ENCODE peak calls at places on chromosome 14, in eight cellular contexts. Y is gastrocnemius medialis; R is NCI-H2029; I is HEK293T; C is stimulated activated CD4-positive, alpha-beta T cell treated with anti-CD3 and anti-CD28 coated beads, Interleukin-4, amount 100 ng/mL, for 4 hours; K is effector CD4-positive, alpha-beta T cell; V is NCI-H2107; P is AML-193. L is an unnamed sample.

GRCh38 chr14:90781344-90781761 is 34.9 kb downstream of the TTC7B start:
- DNase-seq in P (no peak), R (no peak), I (no peak), Y (no peak), V (no peak), K (no peak), C (no peak), L (no peak)

GRCh38 chr14:42214981-42215491 is 608.4 kb downstream of the LRFN5 start:
- DNase-seq in P (no peak), I (no peak), C (no peak), K (no peak), R (no peak), V (no peak), Y (peak), L (no peak)

GRCh38 chr14:77125275-77126073 is 16.1 kb downstream of the ZDHHC22 start:
- DNase-seq in C (no peak), K (no peak), Y (no peak), V (no peak), R (no peak), P (no peak), I (no peak), L (no peak)

GRCh38 chr14:106436310-106436905 is 910.0 kb downstream of the TMEM121 start:
- DNase-seq in R (no peak), Y (no peak), P (no peak), C (peak), V (peak), K (peak), I (peak), L (no peak)

GRCh38 chr14:63578300-63578699 is 35.1 kb upstream of the PPP2R5E start:
- DNase-seq in K (no peak), I (no peak), P (no peak), C (no peak), V (no peak), R (no peak), Y (no peak), L (no peak)

GRCh38 chr14:65815127-65815526 is 402.6 kb downstream of the FUT8 start:
- DNase-seq in V (no peak), R (no peak), P (no peak), K (no peak), C (no peak), Y (no peak), I (no peak), L (no peak)

GRCh38 chr14:79965896-79966295 is 245.4 kb downstream of the DIO2 start:
- DNase-seq in Y (no peak), R (no peak), K (no peak), P (no peak), I (no peak), C (no peak), V (no peak), L (no peak)

GRCh38 chr14:65849096-65849495 is 436.6 kb downstream of the FUT8 start:
- DNase-seq in V (no peak), I (no peak), K (no peak), P (no peak), R (no peak), Y (no peak), C (no peak), L (no peak)

GRCh38 chr14:56005580-56006053 is 112.6 kb upstream of the PELI2 start:
- DNase-seq in K (no peak), R (no peak), I (no peak), V (no peak), C (no peak), Y (no peak), P (no peak), L (no peak)

GRCh38 chr14:35368583-35368982 is 36.0 kb downstream of the NFKBIA start:
- DNase-seq in K (no peak), P (no peak), R (no peak), C (no peak), V (no peak), I (no peak), Y (no peak), L (no peak)

GRCh38 chr14:52926994-52927393 is 23.9 kb downstream of the FERMT2 start:
- DNase-seq in P (no peak), C (no peak), Y (no peak), R (peak), V (no peak), K (no peak), I (no peak), L (no peak)

GRCh38 chr14:97273540-97273939 is 476.4 kb downstream of the VRK1 start:
- DNase-seq in P (no peak), I (no peak), C (no peak), R (no peak), Y (no peak), V (no peak), K (no peak), L (no peak)

GRCh38 chr14:28143340-28143739 is 623.2 kb upstream of the FOXG1 start:
- DNase-seq in V (no peak), R (no peak), Y (no peak), C (no peak), I (no peak), P (no peak), K (no peak), L (no peak)

L was measured in NCI-H187.